ENCODE peak calls at places on chromosome 2, in seven cellular contexts. G is IMR-90, W is H9, S is H1, H is mesenchymal stem cell, K is mesendoderm, L is trophoblast cell. X is an unnamed sample. For H3K79me1, the result is how much of the 10 kb centered on the place peaks cover.

GRCh38 chr2:8606226-8606625 is 75.6 kb upstream of the ID2 start:
- DNase-seq in H (no peak), G (no peak), W (no peak), S (no peak), L (no peak), K (no peak), X (no peak)

GRCh38 chr2:226802573-226802972 is 3.0 kb upstream of the IRS1 start:
- DNase-seq in K (peak), W (no peak), L (peak), G (peak), S (no peak), H (peak), X (no peak)

GRCh38 chr2:3323360-3324035 is 54.1 kb downstream of the EIPR1 start:
- DNase-seq in S (no peak), W (no peak), L (no peak), G (no peak), H (no peak), K (no peak), X (no peak)

GRCh38 chr2:202098336-202098735 is 25.3 kb downstream of the KIAA2012 start:
- DNase-seq in K (no peak), H (peak), L (peak), S (no peak), G (peak), W (no peak), X (no peak)

GRCh38 chr2:85998071-85998991 is 107.4 kb downstream of the POLR1A start:
- DNase-seq in K (peak), G (peak), W (peak), H (peak), L (peak), S (no peak), X (no peak)

GRCh38 chr2:8515390-8515761 is 166.5 kb upstream of the ID2 start:
- DNase-seq in G (no peak), K (no peak), L (no peak), W (no peak), S (no peak), H (peak), X (no peak)

GRCh38 chr2:203126971-203127370 is 111.8 kb upstream of the CYP20A1 start:
- DNase-seq in L (peak), K (peak), S (no peak), H (no peak), W (no peak), G (no peak), X (no peak)

GRCh38 chr2:185687967-185688366 is 50.6 kb upstream of the FSIP2 start:
- DNase-seq in K (no peak), W (no peak), H (no peak), G (no peak), S (no peak), L (no peak), X (no peak)

GRCh38 chr2:204174034-204174433 is 237.5 kb downstream of the ICOS start:
- DNase-seq in G (no peak), H (no peak), K (no peak), L (no peak), W (no peak), S (no peak), X (no peak)

GRCh38 chr2:141994066-141994465 is 136.8 kb downstream of the LRP1B start:
- DNase-seq in H (no peak), K (no peak), G (no peak), W (no peak), L (no peak), S (no peak), X (no peak)

GRCh38 chr2:223753940-223754339 is 83.4 kb downstream of the AP1S3 start:
- DNase-seq in H (no peak), S (no peak), L (no peak), W (no peak), K (no peak), G (no peak), X (no peak)
- H3K79me1 ChIP-seq in H (under half), S (under half), L (under half), W (under half), K (under half), G (under half), X (under half)

GRCh38 chr2:173754837-173755236 is 210.3 kb downstream of the SP3 start:
- DNase-seq in W (no peak), H (no peak), K (no peak), G (no peak), L (no peak), S (no peak), X (no peak)
- H2AK5ac ChIP-seq in W (no peak), H (no peak), K (no peak), G (no peak), L (no peak), S (no peak), X (peak)

DNA sequence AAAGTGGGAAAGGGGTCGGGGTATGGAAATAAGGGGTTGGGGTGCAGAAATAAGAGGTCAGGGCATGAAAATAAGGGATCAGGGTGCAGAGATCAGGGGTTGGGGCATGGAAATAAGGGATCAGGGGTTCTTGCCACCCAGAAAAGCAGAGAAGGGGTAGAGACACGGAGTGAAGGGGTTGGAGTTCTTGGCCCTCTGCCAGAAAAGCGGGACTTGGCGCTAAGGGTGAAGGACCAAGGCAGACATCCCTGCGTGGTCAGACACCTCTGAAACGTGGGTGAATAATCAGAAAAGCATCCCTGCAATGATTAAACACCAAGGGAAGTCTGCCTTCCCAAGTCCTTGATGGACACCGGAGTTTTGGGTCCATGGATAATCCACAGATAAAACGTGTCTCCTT is 1521.6 kb upstream of the SLC39A10 start:
- DNase-seq in L (no peak), S (no peak), K (no peak), W (no peak), H (no peak), G (no peak), X (no peak)
- H3K23ac ChIP-seq in L (no peak), S (no peak), K (no peak), W (no peak), H (no peak), G (no peak), X (no peak)

GRCh38 chr2:150598383-150598782 is 110.9 kb upstream of the RND3 start:
- DNase-seq in H (no peak), S (no peak), W (no peak), K (no peak), G (no peak), L (no peak), X (no peak)
- H3K79me1 ChIP-seq in H (under half), S (under half), W (under half), K (under half), G (under half), L (under half), X (under half)

GRCh38 chr2:44879269-44880124 is 62.0 kb upstream of the SIX3 start:
- DNase-seq in H (no peak), S (no peak), K (no peak), L (no peak), W (no peak), G (no peak), X (no peak)
- H2AK5ac ChIP-seq in H (no peak), S (peak), K (no peak), L (no peak), W (no peak), G (no peak), X (no peak)

DNA sequence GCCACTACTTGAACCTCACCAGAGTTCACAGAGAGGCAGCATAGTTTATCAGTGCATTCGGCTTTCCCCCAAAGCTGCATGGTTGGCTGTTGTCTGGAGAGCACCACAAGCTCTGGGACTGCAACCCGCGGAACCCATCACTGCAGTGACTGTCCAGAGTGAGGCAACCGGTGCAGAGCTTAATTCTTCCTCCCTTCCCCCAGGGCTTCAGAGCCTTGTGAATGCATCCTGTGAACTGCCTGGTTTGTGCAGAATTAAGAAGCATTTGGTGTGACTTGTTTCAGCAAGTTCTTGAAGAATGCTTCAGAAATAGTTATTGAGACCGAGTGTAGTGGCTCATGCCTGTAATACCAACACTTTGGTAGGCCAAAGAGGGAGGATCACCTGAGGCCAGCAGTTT is 99.2 kb upstream of the FOSL2 start:
- DNase-seq in G (no peak), K (no peak), L (peak), H (no peak), W (no peak), S (no peak), X (no peak)
- H3K23ac ChIP-seq in G (no peak), K (no peak), L (no peak), H (no peak), W (no peak), S (no peak), X (no peak)

GRCh38 chr2:77631007-77631406 is 108.8 kb upstream of the LRRTM4 start:
- DNase-seq in G (no peak), L (no peak), H (no peak), K (no peak), S (no peak), W (no peak), X (no peak)
- H3K79me1 ChIP-seq in G (under half), L (under half), H (under half), K (under half), S (under half), W (under half), X (under half)

X was measured in neuronal stem cell.